ENCODE peak calls at places on chromosomes 7 and 10, in four cellular contexts. P is iPS-NIHi11, C is osteocyte, O is neural crest cell. L is an unnamed sample.

GRCh38 chr7:142754681-142755575 is 5.7 kb downstream of the PRSS1 start:
- DNase-seq in P (no peak), C (no peak), O (no peak), L (no peak)

GRCh38 chr7:96135241-96135640 is 186.7 kb downstream of the SLC25A13 start:
- DNase-seq in P (no peak), C (no peak), O (no peak), L (no peak)

GRCh38 chr10:3852147-3852904 is 67.3 kb upstream of the KLF6 start:
- DNase-seq in P (peak), C (no peak), O (no peak), L (peak)

GRCh38 chr7:33556471-33556870 is 348.9 kb upstream of the BMPER start:
- DNase-seq in P (no peak), C (no peak), O (no peak), L (no peak)

GRCh38 chr7:98202367-98203195 is 8.7 kb upstream of the BHLHA15 start:
- DNase-seq in P (no peak), C (no peak), O (no peak), L (peak)

GRCh38 chr10:104274762-104275721 is 6.1 kb downstream of the GSTO2 start:
- DNase-seq in P (peak), C (no peak), O (peak), L (no peak)

GRCh38 chr10:44010873-44011602 is 362.4 kb upstream of the ZNF32 start:
- DNase-seq in P (no peak), C (no peak), O (no peak), L (no peak)

GRCh38 chr10:6017781-6018354 is 40.5 kb upstream of the IL15RA start:
- DNase-seq in P (no peak), C (no peak), O (no peak), L (no peak)

GRCh38 chr7:44335184-44335583 is 9.8 kb upstream of the CAMK2B start:
- DNase-seq in P (no peak), C (no peak), O (no peak), L (no peak)

GRCh38 chr7:16841681-16842080 is 36.9 kb upstream of the AGR2 start:
- DNase-seq in P (no peak), C (no peak), O (no peak), L (no peak)

GRCh38 chr7:154579711-154580110 is 423.2 kb downstream of the PAXIP1 start:
- DNase-seq in P (no peak), C (no peak), O (no peak), L (no peak)

GRCh38 chr7:151680810-151681209 is 161.1 kb upstream of the RHEB start:
- DNase-seq in P (no peak), C (no peak), O (no peak), L (no peak)

GRCh38 chr10:20254078-20254477 is 437.8 kb downstream of the PLXDC2 start:
- DNase-seq in P (no peak), C (no peak), O (no peak), L (no peak)

GRCh38 chr7:123522061-123522460 is 12.3 kb downstream of the IQUB start:
- DNase-seq in P (peak), C (no peak), O (no peak), L (no peak)

GRCh38 chr10:70672165-70672992 is at the start of gene ADAMTS14:
- DNase-seq in P (peak), C (no peak), O (peak), L (no peak)

GRCh38 chr7:105196473-105196872 is 182.5 kb downstream of the KMT2E start:
- DNase-seq in P (no peak), C (no peak), O (no peak), L (no peak)

GRCh38 chr10:67934331-67934730 is 49.9 kb downstream of the SIRT1 start:
- DNase-seq in P (no peak), C (no peak), O (no peak), L (no peak)

GRCh38 chr10:60778214-60778977 is at the start of gene CDK1:
- DNase-seq in P (peak), C (peak), O (peak), L (peak)

GRCh38 chr10:99975106-99975829 is 34.5 kb downstream of the DNMBP start:
- DNase-seq in P (no peak), C (no peak), O (no peak), L (no peak)

GRCh38 chr10:106930751-106931150 is 233.8 kb downstream of the SORCS1 start:
- DNase-seq in P (no peak), C (no peak), O (no peak), L (no peak)

GRCh38 chr10:9634466-9634865 is 1383.2 kb upstream of the CELF2 start:
- DNase-seq in P (no peak), C (no peak), O (no peak), L (no peak)

GRCh38 chr7:73909051-73909941 is 48.3 kb downstream of the TMEM270 start:
- DNase-seq in P (peak), C (no peak), O (no peak), L (no peak)

GRCh38 chr10:71252195-71252594 is 39.8 kb downstream of the UNC5B start:
- DNase-seq in P (no peak), C (no peak), O (no peak), L (no peak)

GRCh38 chr10:132632091-132632561 is 94.5 kb downstream of the INPP5A start:
- DNase-seq in P (no peak), C (no peak), O (no peak), L (no peak)

GRCh38 chr10:130967161-130967560 is 344.4 kb downstream of the TCERG1L start:
- DNase-seq in P (no peak), C (peak), O (no peak), L (no peak)

GRCh38 chr10:83701799-83702198 is 437.5 kb upstream of the GHITM start:
- DNase-seq in P (no peak), C (no peak), O (no peak), L (no peak)

GRCh38 chr10:33566001-33566400 is 231.5 kb upstream of the NRP1 start:
- DNase-seq in P (no peak), C (no peak), O (no peak), L (no peak)

GRCh38 chr7:105672820-105673219 is 91.5 kb upstream of the EFCAB10 start:
- DNase-seq in P (no peak), C (no peak), O (no peak), L (no peak)

GRCh38 chr7:30594055-30594539 is 581 bp upstream of the GARS1 start:
- DNase-seq in P (peak), C (no peak), O (no peak), L (no peak)

GRCh38 chr7:63067897-63068585 is 930.6 kb upstream of the ZNF722 start:
- DNase-seq in P (no peak), C (peak), O (no peak), L (no peak)

GRCh38 chr10:114703377-114704125 is 45.5 kb upstream of the ABLIM1 start:
- DNase-seq in P (peak), C (no peak), O (peak), L (no peak)

GRCh38 chr10:128540806-128541739 is 414.9 kb upstream of the MKI67 start:
- DNase-seq in P (peak), C (no peak), O (peak), L (no peak)

GRCh38 chr7:35652124-35652523 is 42.8 kb downstream of the HERPUD2 start:
- DNase-seq in P (no peak), C (no peak), O (no peak), L (no peak)

GRCh38 chr7:27242580-27243339 is at the start of gene EVX1:
- DNase-seq in P (no peak), C (no peak), O (no peak), L (peak)

GRCh38 chr7:83065714-83066113 is 97.0 kb downstream of the PCLO start:
- DNase-seq in P (no peak), C (no peak), O (no peak), L (no peak)

GRCh38 chr7:22176791-22177412 is 180.1 kb downstream of the RAPGEF5 start:
- DNase-seq in P (no peak), C (no peak), O (no peak), L (no peak)

GRCh38 chr10:31603245-31604087 is 284.4 kb downstream of the ZEB1 start:
- DNase-seq in P (peak), C (peak), O (peak), L (peak)

GRCh38 chr10:28125701-28126100 is 126.8 kb upstream of the ODAD2 start:
- DNase-seq in P (no peak), C (no peak), O (no peak), L (no peak)

GRCh38 chr7:134480730-134481129 is 21.8 kb upstream of the AKR1B1 start:
- DNase-seq in P (peak), C (no peak), O (no peak), L (no peak)